ENCODE peak calls at places on chromosome 19, in five cellular contexts. D, I, G, A and P are unnamed samples.

GRCh38 chr19:14556662-14557188 is 15.1 kb downstream of the NDUFB7 start:
- DNase-seq in G (peak), D (peak), I (peak), A (peak), P (peak)

GRCh38 chr19:54952591-54953344 is 5.4 kb upstream of the NLRP7 start:
- DNase-seq in G (no peak), A (no peak), D (no peak), I (peak), P (peak)

GRCh38 chr19:53782698-53783097 is 41.4 kb downstream of the NLRP12 start:
- DNase-seq in A (no peak), G (no peak), D (no peak), I (no peak), P (no peak)

GRCh38 chr19:23823952-23824389 is 65.3 kb upstream of the ZNF681 start:
- DNase-seq in A (no peak), I (no peak), D (peak), G (no peak), P (peak)

GRCh38 chr19:18644144-18645034 is 7.6 kb downstream of the KLHL26 start:
- DNase-seq in I (no peak), A (no peak), D (no peak), G (peak), P (no peak)

GRCh38 chr19:3357731-3358391 is 8.5 kb upstream of the NFIC start:
- DNase-seq in G (no peak), I (no peak), A (no peak), D (no peak), P (no peak)

GRCh38 chr19:31269425-31270127 is 79.7 kb downstream of the TSHZ3 start:
- DNase-seq in A (no peak), I (no peak), G (no peak), D (peak), P (no peak)

GRCh38 chr19:13163609-13164364 is 13.6 kb downstream of the IER2 start:
- DNase-seq in A (no peak), D (peak), G (peak), I (peak), P (peak)